ENCODE peak calls at places on chromosomes 7 and 10, in four cellular contexts. G is cardiac muscle cell, V is PC-9, P is heart left ventricle. A is an unnamed sample.

GRCh38 chr10:21336476-21337170 is 188.9 kb downstream of the SKIDA1 start:
- DNase-seq in V (peak; percentile 85), G (peak; percentile 62), P (peak; percentile 65), A (no peak)

GRCh38 chr10:132654708-132655661 is 117.4 kb downstream of the INPP5A start:
- DNase-seq in G (peak; percentile 78), V (no peak), P (no peak), A (peak; percentile 54)

GRCh38 chr7:78530351-78530750 is 731.8 kb downstream of the PHTF2 start:
- DNase-seq in P (no peak), G (no peak), V (no peak), A (no peak)

GRCh38 chr7:30731619-30732018 is 20.3 kb upstream of the INMT start:
- DNase-seq in V (no peak), P (no peak), G (no peak), A (no peak)

GRCh38 chr7:100753750-100754149 is 20.4 kb downstream of the ZAN start:
- DNase-seq in G (no peak), P (no peak), V (no peak), A (no peak)

GRCh38 chr10:77251297-77252013 is 386.2 kb downstream of the KCNMA1 start:
- DNase-seq in G (peak; percentile 44), P (no peak), V (peak; percentile 34), A (no peak)

GRCh38 chr7:137818036-137818435 is 28.7 kb downstream of the DGKI start:
- DNase-seq in P (no peak), V (no peak), G (no peak), A (no peak)

GRCh38 chr7:85851571-85852193 is 664.8 kb upstream of the SEMA3D start:
- DNase-seq in G (peak; percentile 34), V (no peak), P (no peak), A (peak; percentile 2)

GRCh38 chr7:34491899-34492298 is 166.1 kb upstream of the NPSR1 start:
- DNase-seq in P (no peak), G (no peak), V (no peak), A (no peak)

GRCh38 chr7:34497153-34497777 is 160.8 kb upstream of the NPSR1 start:
- DNase-seq in V (no peak), P (no peak), G (no peak), A (no peak)

GRCh38 chr7:34488766-34489165 is 169.3 kb upstream of the NPSR1 start:
- DNase-seq in V (no peak), G (no peak), P (no peak), A (no peak)

GRCh38 chr7:34493752-34494151 is 164.3 kb upstream of the NPSR1 start:
- DNase-seq in P (no peak), G (no peak), V (no peak), A (no peak)
- H3K27me3 ChIP-seq in P (no peaks in the 10 kb centered on the region), G (no peaks in the 10 kb centered on the region), V (peaks cover 13% of the 10 kb centered on the region), A (no peaks in the 10 kb centered on the region)

GRCh38 chr7:73879977-73880681 is 19.2 kb downstream of the TMEM270 start:
- DNase-seq in V (peak; percentile 39), P (peak; percentile 78), G (no peak), A (no peak)
- H3K4me1 ChIP-seq in V (peaks cover 27% of the 10 kb centered on the region), P (peaks cover 14% of the 10 kb centered on the region), G (no peaks in the 10 kb centered on the region), A (no peaks in the 10 kb centered on the region)

DNA sequence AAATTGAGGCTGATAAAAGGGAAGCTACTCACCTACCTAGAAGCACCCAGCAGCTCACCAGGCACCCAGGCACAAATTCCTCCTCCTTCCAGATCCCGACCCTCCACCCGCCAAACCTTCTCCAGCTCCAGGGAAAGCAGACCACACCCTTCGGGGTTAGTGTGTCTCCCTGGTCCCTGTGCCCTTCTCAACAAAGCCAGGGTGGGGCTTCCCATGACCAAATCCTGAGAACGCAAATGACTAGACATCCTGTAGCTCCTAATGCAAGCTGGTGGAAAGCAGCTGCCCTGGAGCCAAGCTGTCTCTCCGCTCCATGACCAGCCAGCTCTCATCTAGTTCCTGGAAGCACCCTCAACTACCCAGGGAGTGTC is 4.4 kb downstream of the TBX20 start:
- DNase-seq in G (peak; percentile 53), V (no peak), P (no peak), A (no peak)
- H3K27me3 ChIP-seq in G (peaks cover 2% of the 10 kb centered on the region), V (no peaks in the 10 kb centered on the region), P (peaks cover 18% of the 10 kb centered on the region), A (peaks cover 42% of the 10 kb centered on the region)

DNA sequence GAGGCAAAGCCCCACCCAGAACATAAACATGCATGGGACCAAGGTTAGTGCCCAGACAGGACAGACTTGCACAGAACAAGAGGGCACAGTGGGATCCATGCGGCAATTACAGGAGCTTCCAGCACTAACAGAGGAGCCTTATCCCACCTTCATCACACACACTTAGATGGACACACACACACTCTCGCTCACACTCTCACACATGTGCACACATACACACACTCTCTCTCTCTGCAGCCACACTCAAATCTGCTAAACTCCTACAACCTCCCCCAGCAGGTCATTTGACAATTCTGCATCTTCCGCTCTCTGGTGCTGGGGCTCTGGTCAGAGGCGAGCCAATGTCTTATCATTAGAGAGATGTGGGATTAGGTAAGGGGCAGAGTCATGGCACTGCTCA is 120.5 kb downstream of the UBE2H start:
- DNase-seq in P (no peak), V (no peak), G (no peak), A (no peak)
- H3K4me1 ChIP-seq in P (peaks cover 36% of the 10 kb centered on the region), V (peaks cover 26% of the 10 kb centered on the region), G (peaks cover 11% of the 10 kb centered on the region), A (peaks cover 13% of the 10 kb centered on the region)

GRCh38 chr7:27958933-27959548 is 219.1 kb downstream of the TAX1BP1 start:
- DNase-seq in P (no peak), G (no peak), V (no peak), A (no peak)

GRCh38 chr7:27964840-27965239 is 215.8 kb downstream of the JAZF1 start:
- DNase-seq in V (no peak), P (no peak), G (no peak), A (no peak)

GRCh38 chr7:27961255-27961654 is 219.3 kb downstream of the JAZF1 start:
- DNase-seq in G (no peak), P (no peak), V (peak; percentile 55), A (no peak)

GRCh38 chr7:27960415-27960814 is 220.2 kb downstream of the JAZF1 start:
- DNase-seq in P (no peak), V (no peak), G (no peak), A (no peak)

DNA sequence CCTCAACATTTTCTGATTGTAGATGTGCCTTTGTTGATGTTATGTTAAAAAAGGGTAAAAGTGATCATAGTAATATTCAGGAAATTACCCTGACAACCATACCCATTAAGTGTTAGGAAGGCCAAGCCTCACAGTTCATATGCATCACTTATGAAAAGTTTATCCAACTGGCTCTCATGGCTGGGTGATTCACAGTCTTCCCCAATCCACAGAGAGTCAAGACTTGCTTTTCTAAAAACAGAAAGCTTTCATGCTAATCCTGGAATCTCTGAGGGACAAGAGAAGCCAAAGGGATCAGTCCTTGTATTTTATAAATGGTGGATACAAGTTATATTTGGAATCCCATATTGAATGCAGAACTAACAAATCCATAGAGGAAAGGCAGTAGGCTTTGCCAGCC is 218.3 kb downstream of the JAZF1 start:
- DNase-seq in G (no peak), V (no peak), P (no peak), A (no peak)
- H3K27me3 ChIP-seq in G (peaks cover 7% of the 10 kb centered on the region), V (no peaks in the 10 kb centered on the region), P (no peaks in the 10 kb centered on the region), A (no peaks in the 10 kb centered on the region)

GRCh38 chr10:91709394-91709798 is 76.5 kb upstream of the PPP1R3C start:
- DNase-seq in G (no peak), V (peak; percentile 35), P (no peak), A (no peak)
- H3K4me1 ChIP-seq in G (peaks cover 9% of the 10 kb centered on the region), V (no peaks in the 10 kb centered on the region), P (no peaks in the 10 kb centered on the region), A (no peaks in the 10 kb centered on the region)